ENCODE peak calls at places on chromosomes 1 and 21, in ten cellular contexts. One of them, this sample, is unnamed.

GRCh38 chr1:154961207-154961496 is 430 bp downstream of the PYGO2 start:
- DNase-seq in GM12878: no peak
- DNase-seq in heart left ventricle: no peak
- DNase-seq in esophagus squamous epithelium: no peak
- DNase-seq in right lobe of liver: no peak
- DNase-seq in body of pancreas: no peak
- DNase-seq in ovary: no peak
- DNase-seq in HCT116: no peak
- DNase-seq in testis: no peak
- DNase-seq in A549: peak
- DNase-seq in this sample: no peak

GRCh38 chr1:201172999-201173610 is 17.5 kb upstream of the IGFN1 start:
- DNase-seq in GM12878: no peak
- DNase-seq in heart left ventricle: no peak
- DNase-seq in esophagus squamous epithelium: no peak
- DNase-seq in right lobe of liver: no peak
- DNase-seq in body of pancreas: no peak
- DNase-seq in ovary: no peak
- DNase-seq in HCT116: no peak
- DNase-seq in testis: no peak
- DNase-seq in A549: no peak
- DNase-seq in this sample: no peak

GRCh38 chr21:15774590-15774989 is 44.8 kb downstream of the USP25 start:
- DNase-seq in GM12878: no peak
- DNase-seq in heart left ventricle: no peak
- DNase-seq in esophagus squamous epithelium: no peak
- DNase-seq in right lobe of liver: no peak
- DNase-seq in body of pancreas: no peak
- DNase-seq in ovary: no peak
- DNase-seq in HCT116: no peak
- DNase-seq in testis: no peak
- DNase-seq in A549: no peak
- DNase-seq in this sample: no peak

GRCh38 chr1:233440952-233441401 is 113.5 kb downstream of the MAP3K21 start:
- DNase-seq in GM12878: peak
- DNase-seq in heart left ventricle: no peak
- DNase-seq in esophagus squamous epithelium: no peak
- DNase-seq in right lobe of liver: no peak
- DNase-seq in body of pancreas: peak
- DNase-seq in ovary: peak
- DNase-seq in HCT116: peak
- DNase-seq in testis: peak
- DNase-seq in A549: peak
- DNase-seq in this sample: no peak

GRCh38 chr1:102588536-102588935 is 519.8 kb downstream of the COL11A1 start:
- DNase-seq in GM12878: no peak
- DNase-seq in heart left ventricle: no peak
- DNase-seq in esophagus squamous epithelium: no peak
- DNase-seq in right lobe of liver: no peak
- DNase-seq in body of pancreas: no peak
- DNase-seq in ovary: no peak
- DNase-seq in HCT116: no peak
- DNase-seq in testis: peak
- DNase-seq in A549: no peak
- DNase-seq in this sample: no peak

GRCh38 chr1:183097438-183098051 is 74.3 kb downstream of the LAMC1 start:
- DNase-seq in GM12878: no peak
- DNase-seq in heart left ventricle: no peak
- DNase-seq in esophagus squamous epithelium: no peak
- DNase-seq in right lobe of liver: no peak
- DNase-seq in body of pancreas: no peak
- DNase-seq in ovary: no peak
- DNase-seq in HCT116: no peak
- DNase-seq in testis: no peak
- DNase-seq in A549: no peak
- DNase-seq in this sample: no peak

GRCh38 chr1:5751833-5752714 is 240.2 kb downstream of the NPHP4 start:
- DNase-seq in GM12878: no peak
- DNase-seq in heart left ventricle: peak
- DNase-seq in esophagus squamous epithelium: no peak
- DNase-seq in right lobe of liver: peak
- DNase-seq in body of pancreas: no peak
- DNase-seq in ovary: peak
- DNase-seq in HCT116: no peak
- DNase-seq in testis: no peak
- DNase-seq in A549: no peak
- DNase-seq in this sample: no peak

GRCh38 chr1:54218883-54219687 is 19.1 kb downstream of the MRPL37 start:
- DNase-seq in GM12878: no peak
- DNase-seq in heart left ventricle: no peak
- DNase-seq in esophagus squamous epithelium: no peak
- DNase-seq in right lobe of liver: no peak
- DNase-seq in body of pancreas: peak
- DNase-seq in ovary: peak
- DNase-seq in HCT116: no peak
- DNase-seq in testis: no peak
- DNase-seq in A549: no peak
- DNase-seq in this sample: no peak

GRCh38 chr1:40948741-40949528 is 30.6 kb upstream of the CTPS1 start:
- DNase-seq in GM12878: no peak
- DNase-seq in heart left ventricle: no peak
- DNase-seq in esophagus squamous epithelium: no peak
- DNase-seq in right lobe of liver: peak
- DNase-seq in body of pancreas: peak
- DNase-seq in ovary: no peak
- DNase-seq in HCT116: peak
- DNase-seq in testis: peak
- DNase-seq in A549: peak
- DNase-seq in this sample: no peak

GRCh38 chr1:2176615-2177014 is 18.0 kb downstream of the FAAP20 start:
- DNase-seq in GM12878: no peak
- DNase-seq in heart left ventricle: no peak
- DNase-seq in esophagus squamous epithelium: no peak
- DNase-seq in right lobe of liver: no peak
- DNase-seq in body of pancreas: no peak
- DNase-seq in ovary: peak
- DNase-seq in HCT116: no peak
- DNase-seq in testis: no peak
- DNase-seq in A549: no peak
- DNase-seq in this sample: no peak

GRCh38 chr1:208149776-208150514 is 94.2 kb downstream of the PLXNA2 start:
- DNase-seq in GM12878: no peak
- DNase-seq in heart left ventricle: no peak
- DNase-seq in esophagus squamous epithelium: no peak
- DNase-seq in right lobe of liver: peak
- DNase-seq in body of pancreas: peak
- DNase-seq in ovary: no peak
- DNase-seq in HCT116: no peak
- DNase-seq in testis: peak
- DNase-seq in A549: no peak
- DNase-seq in this sample: no peak

GRCh38 chr1:200366577-200367253 is 43.1 kb downstream of the ZNF281 start:
- DNase-seq in GM12878: no peak
- DNase-seq in heart left ventricle: no peak
- DNase-seq in esophagus squamous epithelium: no peak
- DNase-seq in right lobe of liver: peak
- DNase-seq in body of pancreas: no peak
- DNase-seq in ovary: no peak
- DNase-seq in HCT116: no peak
- DNase-seq in testis: no peak
- DNase-seq in A549: no peak
- DNase-seq in this sample: no peak

GRCh38 chr1:23168079-23168461 is 586 bp downstream of the LUZP1 start:
- DNase-seq in GM12878: no peak
- DNase-seq in heart left ventricle: peak
- DNase-seq in esophagus squamous epithelium: no peak
- DNase-seq in right lobe of liver: peak
- DNase-seq in body of pancreas: peak
- DNase-seq in ovary: peak
- DNase-seq in HCT116: no peak
- DNase-seq in testis: peak
- DNase-seq in A549: no peak
- DNase-seq in this sample: peak

GRCh38 chr1:23171181-23171755 is 2.6 kb upstream of the LUZP1 start:
- DNase-seq in GM12878: no peak
- DNase-seq in heart left ventricle: no peak
- DNase-seq in esophagus squamous epithelium: no peak
- DNase-seq in right lobe of liver: no peak
- DNase-seq in body of pancreas: no peak
- DNase-seq in ovary: no peak
- DNase-seq in HCT116: no peak
- DNase-seq in testis: no peak
- DNase-seq in A549: no peak
- DNase-seq in this sample: no peak

GRCh38 chr1:23168462-23169218 is at the start of gene LUZP1:
- DNase-seq in GM12878: no peak
- DNase-seq in heart left ventricle: peak
- DNase-seq in esophagus squamous epithelium: peak
- DNase-seq in right lobe of liver: peak
- DNase-seq in body of pancreas: peak
- DNase-seq in ovary: peak
- DNase-seq in HCT116: peak
- DNase-seq in testis: peak
- DNase-seq in A549: no peak
- DNase-seq in this sample: peak

GRCh38 chr1:23169219-23169575 is 541 bp upstream of the LUZP1 start:
- DNase-seq in GM12878: no peak
- DNase-seq in heart left ventricle: no peak
- DNase-seq in esophagus squamous epithelium: no peak
- DNase-seq in right lobe of liver: no peak
- DNase-seq in body of pancreas: no peak
- DNase-seq in ovary: no peak
- DNase-seq in HCT116: no peak
- DNase-seq in testis: no peak
- DNase-seq in A549: no peak
- DNase-seq in this sample: no peak

DNA sequence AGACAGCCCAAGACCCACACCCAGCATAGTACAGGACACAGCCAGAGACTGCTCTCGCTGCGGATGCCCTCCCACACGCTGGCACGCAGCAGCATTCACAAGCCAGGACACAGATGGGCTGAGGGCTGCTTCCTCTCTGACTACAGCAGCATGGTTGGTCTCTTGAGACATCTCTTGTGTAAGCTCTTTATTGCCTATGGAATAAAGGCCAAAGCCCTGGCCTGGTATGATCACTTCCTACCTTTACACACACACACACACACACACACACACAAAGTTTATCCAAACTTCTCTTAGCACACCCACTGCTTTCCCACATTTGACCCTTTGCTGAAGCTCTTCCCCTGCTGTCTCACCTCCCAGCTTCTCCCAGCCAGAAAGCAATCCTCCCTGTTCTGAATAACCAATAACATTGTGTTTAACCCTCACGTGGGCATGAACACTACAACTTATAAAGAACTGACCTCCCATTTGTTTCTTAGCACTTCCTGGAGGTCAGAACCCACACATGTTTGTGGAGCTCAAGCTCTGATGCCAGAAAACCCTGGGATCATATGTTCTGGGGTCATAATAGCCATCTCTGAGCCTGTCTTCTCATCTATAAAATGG is 1.2 kb upstream of the LUZP1 start:
- DNase-seq in GM12878: no peak
- DNase-seq in heart left ventricle: peak
- DNase-seq in esophagus squamous epithelium: peak
- DNase-seq in right lobe of liver: no peak
- DNase-seq in body of pancreas: peak
- DNase-seq in ovary: peak
- DNase-seq in HCT116: peak
- DNase-seq in testis: peak
- DNase-seq in A549: no peak
- DNase-seq in this sample: no peak
- TF ChIP-seq POLR2A in GM12878: no peak
- TF ChIP-seq POLR2A in heart left ventricle: no peak
- TF ChIP-seq POLR2A in esophagus squamous epithelium: no peak
- TF ChIP-seq POLR2A in right lobe of liver: no peak
- TF ChIP-seq POLR2A in body of pancreas: no peak
- TF ChIP-seq POLR2A in ovary: no peak
- TF ChIP-seq POLR2A in HCT116: peak
- TF ChIP-seq POLR2A in testis: no peak
- TF ChIP-seq POLR2A in A549: no peak
- TF ChIP-seq POLR2A in this sample: peak

GRCh38 chr1:39026051-39026946 is at the start of gene NDUFS5:
- DNase-seq in GM12878: peak
- DNase-seq in heart left ventricle: peak
- DNase-seq in esophagus squamous epithelium: peak
- DNase-seq in right lobe of liver: peak
- DNase-seq in body of pancreas: peak
- DNase-seq in ovary: peak
- DNase-seq in HCT116: peak
- DNase-seq in testis: peak
- DNase-seq in A549: peak
- DNase-seq in this sample: peak
- TF ChIP-seq POLR2A in GM12878: peak
- TF ChIP-seq POLR2A in heart left ventricle: peak
- TF ChIP-seq POLR2A in esophagus squamous epithelium: no peak
- TF ChIP-seq POLR2A in right lobe of liver: peak
- TF ChIP-seq POLR2A in body of pancreas: peak
- TF ChIP-seq POLR2A in ovary: peak
- TF ChIP-seq POLR2A in HCT116: no peak
- TF ChIP-seq POLR2A in testis: peak
- TF ChIP-seq POLR2A in A549: peak
- TF ChIP-seq POLR2A in this sample: peak

DNA sequence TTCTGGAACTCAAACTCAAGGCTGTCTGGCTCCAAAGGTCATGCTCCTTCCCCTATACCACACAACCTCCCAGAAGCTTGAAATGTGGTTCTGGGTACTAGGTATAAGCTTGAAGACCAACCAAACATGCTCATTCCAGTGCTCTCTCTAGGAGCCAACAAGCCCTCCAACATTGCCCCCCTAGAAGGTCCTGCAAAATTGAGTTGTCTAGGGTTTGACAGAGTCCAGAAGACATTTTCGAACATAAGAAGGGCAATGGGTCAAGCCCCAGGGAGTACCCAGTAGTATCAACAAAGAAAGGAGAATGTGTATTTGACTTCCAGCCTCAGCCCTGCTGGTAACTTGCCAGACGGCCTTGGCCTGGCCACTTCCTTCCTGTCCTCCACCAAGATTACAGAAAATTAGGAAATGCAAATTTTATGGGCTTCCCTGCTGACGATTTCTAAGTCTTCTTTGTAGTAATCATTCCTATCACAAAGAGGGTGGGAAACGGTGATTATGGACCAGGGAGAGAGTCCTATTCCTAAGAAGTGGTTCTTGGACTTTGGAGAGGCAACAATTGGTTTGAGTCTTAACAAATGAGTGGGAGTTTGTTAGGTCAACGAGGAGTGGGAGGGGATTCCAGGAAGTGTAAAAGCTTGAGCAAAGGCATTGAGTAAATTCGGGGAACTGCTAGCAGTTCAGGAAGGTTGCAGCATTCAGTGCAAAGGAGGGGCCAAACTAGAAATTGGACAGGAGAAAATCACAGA is 18.7 kb upstream of the SLAMF1 start:
- DNase-seq in GM12878: no peak
- DNase-seq in heart left ventricle: peak
- DNase-seq in esophagus squamous epithelium: no peak
- DNase-seq in right lobe of liver: peak
- DNase-seq in body of pancreas: peak
- DNase-seq in ovary: no peak
- DNase-seq in HCT116: no peak
- DNase-seq in testis: peak
- DNase-seq in A549: no peak
- DNase-seq in this sample: no peak
- TF ChIP-seq POLR2A in GM12878: no peak
- TF ChIP-seq POLR2A in heart left ventricle: no peak
- TF ChIP-seq POLR2A in esophagus squamous epithelium: no peak
- TF ChIP-seq POLR2A in right lobe of liver: no peak
- TF ChIP-seq POLR2A in body of pancreas: no peak
- TF ChIP-seq POLR2A in ovary: no peak
- TF ChIP-seq POLR2A in HCT116: no peak
- TF ChIP-seq POLR2A in testis: no peak
- TF ChIP-seq POLR2A in A549: no peak
- TF ChIP-seq POLR2A in this sample: no peak

GRCh38 chr1:31666290-31666963 is 21.8 kb upstream of the PEF1 start:
- DNase-seq in GM12878: no peak
- DNase-seq in heart left ventricle: no peak
- DNase-seq in esophagus squamous epithelium: no peak
- DNase-seq in right lobe of liver: no peak
- DNase-seq in body of pancreas: peak
- DNase-seq in ovary: no peak
- DNase-seq in HCT116: no peak
- DNase-seq in testis: no peak
- DNase-seq in A549: peak
- DNase-seq in this sample: no peak
- TF ChIP-seq POLR2A in GM12878: no peak
- TF ChIP-seq POLR2A in heart left ventricle: no peak
- TF ChIP-seq POLR2A in esophagus squamous epithelium: no peak
- TF ChIP-seq POLR2A in right lobe of liver: no peak
- TF ChIP-seq POLR2A in body of pancreas: no peak
- TF ChIP-seq POLR2A in ovary: no peak
- TF ChIP-seq POLR2A in HCT116: no peak
- TF ChIP-seq POLR2A in testis: no peak
- TF ChIP-seq POLR2A in A549: no peak
- TF ChIP-seq POLR2A in this sample: peak